ENCODE peak calls at places on chromosome 20, in six cellular contexts. G is right atrium auricular region, I is cardiac muscle cell, H is keratinocyte, Y is A549, E is sigmoid colon. A is an unnamed sample.

GRCh38 chr20:25399038-25399430 is 8.4 kb upstream of the ABHD12 start:
- DNase-seq in I (peak; percentile 82), Y (peak; percentile 81), H (no peak), G (no peak), E (no peak), A (no peak)

GRCh38 chr20:2750343-2751251 is 49.8 kb downstream of the CPXM1 start:
- DNase-seq in G (peak; percentile 83), Y (peak; percentile 71), H (no peak), I (peak; percentile 67), E (peak; percentile 86), A (peak; percentile 50)

GRCh38 chr20:45935416-45936046 is 1.0 kb downstream of the PCIF1 start:
- DNase-seq in Y (no peak), E (no peak), I (no peak), H (no peak), G (no peak), A (no peak)

GRCh38 chr20:56259948-56260347 is 11.4 kb downstream of the MC3R start:
- DNase-seq in H (no peak), I (no peak), Y (no peak), E (no peak), G (no peak), A (no peak)

GRCh38 chr20:41353530-41353929 is 12.9 kb downstream of the LPIN3 start:
- DNase-seq in G (no peak), Y (no peak), H (no peak), I (no peak), E (no peak), A (no peak)

GRCh38 chr20:37749620-37750403 is 56.0 kb downstream of the CTNNBL1 start:
- DNase-seq in I (no peak), Y (no peak), G (no peak), H (no peak), E (no peak), A (no peak)

GRCh38 chr20:47568019-47568418 is 66.3 kb downstream of the NCOA3 start:
- DNase-seq in E (peak; percentile 72), Y (peak; percentile 62), I (peak; percentile 92), H (no peak), G (no peak), A (no peak)

GRCh38 chr20:19758888-19759331 is 852 bp downstream of the RIN2 start:
- DNase-seq in G (peak; percentile 82), I (peak; percentile 49), Y (peak; percentile 56), H (no peak), E (peak; percentile 83), A (peak; percentile 84)

GRCh38 chr20:38117205-38117604 is 47.9 kb downstream of the TGM2 start:
- DNase-seq in Y (no peak), I (no peak), E (no peak), G (no peak), H (no peak), A (no peak)

GRCh38 chr20:52577696-52578095 is 386.1 kb upstream of the ZFP64 start:
- DNase-seq in Y (no peak), E (no peak), I (no peak), H (no peak), G (no peak), A (no peak)

GRCh38 chr20:63574829-63575720 is 1.0 kb upstream of the HELZ2 start:
- DNase-seq in H (no peak), I (peak; percentile 43), Y (no peak), G (no peak), E (no peak), A (no peak)

GRCh38 chr20:21125072-21125848 is 622 bp upstream of the KIZ start:
- DNase-seq in E (peak; percentile 78), G (no peak), I (peak; percentile 55), Y (peak; percentile 76), H (peak; percentile 5), A (peak; percentile 62)

DNA sequence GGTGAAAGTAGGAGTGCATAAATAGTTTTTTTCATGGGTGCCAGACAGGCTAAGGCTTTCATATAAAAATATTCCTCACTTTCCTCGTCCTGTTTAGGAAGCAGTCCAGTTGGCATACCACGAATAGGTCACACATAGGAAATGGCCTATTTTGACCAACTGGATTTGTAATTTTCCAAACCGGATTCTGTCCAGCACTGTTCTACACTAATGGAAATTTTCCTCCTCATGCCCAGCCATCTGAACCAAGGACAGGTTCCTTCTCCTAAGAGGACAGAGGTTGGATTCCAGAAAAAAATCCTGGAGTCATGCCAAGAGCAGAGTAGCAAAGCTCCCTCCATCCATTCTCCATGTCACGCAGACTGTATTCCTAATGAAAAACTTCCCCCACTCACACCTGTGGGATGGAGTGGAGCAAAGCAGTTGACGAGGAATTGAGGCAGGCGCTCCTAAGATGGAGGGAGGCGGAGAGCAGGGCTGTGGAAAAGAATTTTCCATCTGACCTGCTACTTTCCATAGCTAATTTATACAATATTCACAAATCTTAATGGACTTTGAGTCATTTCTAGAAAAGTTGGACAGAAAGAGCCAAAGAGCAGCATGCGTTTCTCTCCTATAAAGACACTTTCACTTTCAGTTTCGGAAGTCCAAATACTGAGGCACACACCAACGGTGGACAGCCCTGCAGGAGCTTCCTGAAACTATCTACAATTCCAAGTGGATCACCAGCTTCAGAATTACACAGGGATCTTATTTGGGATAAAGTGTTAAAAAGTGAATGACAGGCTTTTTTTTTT is 43.3 kb downstream of the PANK2 start:
- DNase-seq in Y (no peak), G (no peak), H (no peak), E (no peak), I (no peak), A (no peak)
- H3K4me3 ChIP-seq in Y (no peak overlapping the region), G (peak overlapping the region; percentile 48), H (peak overlapping the region; percentile 72), E (peak overlapping the region; percentile 44), I (no peak overlapping the region), A (peak overlapping the region; percentile 70)

GRCh38 chr20:8161262-8162071 is 29.4 kb downstream of the PLCB1 start:
- DNase-seq in G (no peak), H (no peak), Y (no peak), E (no peak), I (no peak), A (no peak)
- H3K27ac ChIP-seq in G (peak overlapping the region; percentile 72), H (no peak overlapping the region), Y (no peak overlapping the region), E (peak overlapping the region; percentile 61), I (peak overlapping the region; percentile 81), A (peak overlapping the region; percentile 76)

GRCh38 chr20:58239216-58239615 is 10.8 kb upstream of the ANKRD60 start:
- DNase-seq in H (no peak), E (no peak), Y (no peak), I (no peak), G (no peak), A (no peak)

GRCh38 chr20:58236612-58237317 is 8.3 kb upstream of the ANKRD60 start:
- DNase-seq in I (peak; percentile 71), Y (peak; percentile 67), E (peak; percentile 77), H (no peak), G (peak; percentile 73), A (peak; percentile 77)

GRCh38 chr20:58235010-58235409 is 6.6 kb upstream of the ANKRD60 start:
- DNase-seq in G (no peak), I (no peak), E (no peak), Y (no peak), H (no peak), A (no peak)

GRCh38 chr20:58238490-58238889 is 10.0 kb upstream of the ANKRD60 start:
- DNase-seq in E (no peak), I (no peak), Y (no peak), G (no peak), H (no peak), A (no peak)

DNA sequence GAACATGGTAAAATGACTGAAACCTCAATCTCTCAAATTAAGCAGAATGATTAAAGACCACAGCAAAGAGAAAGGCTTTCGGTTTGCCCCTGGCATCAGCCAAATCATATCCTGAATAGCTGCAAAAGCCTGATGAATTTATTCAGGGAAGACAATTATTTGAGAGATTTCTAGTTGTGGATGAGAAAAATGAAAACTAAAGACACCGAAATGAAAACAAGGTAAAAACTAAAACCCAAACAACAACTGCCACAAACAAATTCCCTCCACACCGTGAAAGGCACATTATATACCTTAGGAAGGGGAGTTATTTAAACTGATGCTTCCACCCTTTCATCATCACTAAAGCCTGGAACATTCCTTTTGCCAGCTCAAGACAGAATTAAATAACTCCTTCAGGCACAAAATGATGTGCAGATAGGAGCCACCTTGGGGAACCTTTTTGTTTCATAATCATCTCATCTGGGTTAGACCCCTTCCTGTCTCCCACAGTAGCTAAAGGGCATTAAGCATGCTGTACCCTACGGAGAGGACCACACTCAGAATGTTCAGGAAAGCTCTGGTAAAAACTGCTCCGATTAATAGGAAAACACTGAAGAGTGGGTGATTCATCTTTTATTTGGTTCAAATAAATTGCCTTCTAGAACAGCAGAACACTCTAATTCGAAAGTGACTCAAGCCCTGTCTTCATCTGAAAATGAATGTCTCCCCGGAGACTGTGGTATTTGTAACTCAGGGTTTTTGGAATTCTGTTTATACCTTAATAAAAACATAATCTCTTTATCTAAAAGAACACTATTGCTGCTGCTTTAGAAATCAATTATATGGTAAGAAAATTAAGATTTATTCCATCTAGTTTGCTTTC is 9.1 kb upstream of the ANKRD60 start:
- DNase-seq in E (no peak), G (no peak), H (no peak), I (peak; percentile 30), Y (no peak), A (no peak)
- TF ChIP-seq CTCF in E (no peak), G (no peak), H (no peak), I (no peak), Y (no peak), A (no peak)

GRCh38 chr20:8507231-8507630 is 375.2 kb downstream of the PLCB1 start:
- DNase-seq in Y (no peak), G (no peak), H (no peak), E (no peak), I (no peak), A (no peak)
- H3K4me3 ChIP-seq in Y (no peak overlapping the region), G (no peak overlapping the region), H (no peak overlapping the region), E (no peak overlapping the region), I (no peak overlapping the region), A (no peak overlapping the region)